ENCODE peak calls at places on chromosomes 2 and 18, in seven cellular contexts. A is posterior cingulate gyrus; W is T-helper 2 cell; C is fibroblast of lung; F is T follicular helper cell; Y is NCI-H1092 treated with DMSO at 0.1 percent for 48 hours; X is stimulated activated CD4-positive, alpha-beta T cell treated with anti-CD3 and anti-CD28 coated beads, Interleukin-2, amount 100 ng/mL, for 48 hours. T is an unnamed sample.
A peak's percentile ranks its signal among the peaks of the same experiment; 100 is the strongest.

GRCh38 chr18:79372991-79373390 is 22.7 kb upstream of the NFATC1 start:
- DNase-seq in A (no peak), W (no peak), C (no peak), F (no peak), Y (no peak), X (no peak), T (no peak)

GRCh38 chr2:179051250-179051649 is 1.3 kb upstream of the CCDC141 start:
- DNase-seq in A (no peak), W (no peak), C (peak; percentile 11), F (no peak), Y (no peak), X (no peak), T (no peak)

GRCh38 chr2:211407076-211407475 is 850.7 kb downstream of the CPS1 start:
- DNase-seq in A (no peak), W (no peak), C (no peak), F (no peak), Y (no peak), X (no peak), T (no peak)

GRCh38 chr2:125086313-125087184 is 1061.5 kb downstream of the CNTNAP5 start:
- DNase-seq in A (no peak), W (no peak), C (no peak), F (no peak), Y (peak; percentile 36), X (no peak), T (no peak)

GRCh38 chr2:177466337-177467195 is 74.0 kb downstream of the AGPS start:
- DNase-seq in A (no peak), W (no peak), C (no peak), F (no peak), Y (no peak), X (no peak), T (no peak)

GRCh38 chr2:44342854-44343253 is 18.4 kb downstream of the PREPL start:
- DNase-seq in A (no peak), W (no peak), C (peak; percentile 26), F (no peak), Y (no peak), X (no peak), T (peak; percentile 16)

GRCh38 chr2:57877811-57878572 is 168.6 kb upstream of the VRK2 start:
- DNase-seq in A (no peak), W (no peak), C (no peak), F (no peak), Y (peak; percentile 81), X (no peak), T (peak; percentile 66)

GRCh38 chr2:74457549-74458131 is 598 bp upstream of the WBP1 start:
- DNase-seq in A (peak; percentile 50), W (peak; percentile 83), C (no peak), F (peak; percentile 66), Y (peak; percentile 74), X (peak; percentile 68), T (peak; percentile 64)

GRCh38 chr2:189124175-189124574 is 55.4 kb downstream of the COL5A2 start:
- DNase-seq in A (no peak), W (no peak), C (no peak), F (no peak), Y (no peak), X (no peak), T (no peak)

GRCh38 chr2:138493334-138493733 is 8.2 kb upstream of the SPOPL start:
- DNase-seq in A (no peak), W (no peak), C (no peak), F (no peak), Y (no peak), X (no peak), T (no peak)

GRCh38 chr2:168534926-168535325 is 78.9 kb downstream of the CERS6 start:
- DNase-seq in A (no peak), W (no peak), C (no peak), F (no peak), Y (no peak), X (no peak), T (no peak)

GRCh38 chr2:237747189-237747588 is 51.4 kb upstream of the RBM44 start:
- DNase-seq in A (no peak), W (no peak), C (no peak), F (no peak), Y (no peak), X (no peak), T (no peak)

GRCh38 chr2:73894877-73895276 is 2.1 kb downstream of the ACTG2 start:
- DNase-seq in A (no peak), W (no peak), C (no peak), F (no peak), Y (no peak), X (no peak), T (no peak)

GRCh38 chr2:3575534-3576324 is 669 bp downstream of the RPS7 start:
- DNase-seq in A (no peak), W (peak; percentile 10), C (no peak), F (peak; percentile 21), Y (no peak), X (no peak), T (no peak)

GRCh38 chr2:9533663-9534062 is 22.0 kb downstream of the ADAM17 start:
- DNase-seq in A (no peak), W (no peak), C (no peak), F (no peak), Y (no peak), X (no peak), T (no peak)

GRCh38 chr2:227608469-227609338 is 5.9 kb downstream of the SCYGR3 start:
- DNase-seq in A (no peak), W (no peak), C (no peak), F (no peak), Y (no peak), X (no peak), T (no peak)

GRCh38 chr2:101823347-101823791 is 125.9 kb downstream of the MAP4K4 start:
- DNase-seq in A (peak; percentile 59), W (peak; percentile 35), C (peak; percentile 71), F (peak; percentile 48), Y (no peak), X (peak; percentile 63), T (no peak)

GRCh38 chr2:124524155-124524910 is 499.2 kb downstream of the CNTNAP5 start:
- DNase-seq in A (no peak), W (no peak), C (no peak), F (no peak), Y (peak; percentile 2), X (no peak), T (no peak)